ENCODE peak calls at places on chromosomes 1 and 21, in ten cellular contexts. C, U, Z, L, A, S, G, I, X and O are unnamed samples.
A peak's percentile ranks its signal among the peaks of the same experiment; 100 is the strongest.

GRCh38 chr1:94578856-94579255 is 37.3 kb upstream of the F3 start:
- DNase-seq in S (peak; percentile 25), L (peak; percentile 72), A (no peak), G (no peak), I (no peak), X (no peak), C (no peak), U (peak; percentile 39), Z (no peak), O (no peak)

GRCh38 chr1:187877220-187877619 is 1048.5 kb downstream of the PLA2G4A start:
- DNase-seq in I (no peak), C (no peak), G (no peak), L (no peak), A (no peak), U (no peak), Z (no peak), S (no peak), X (no peak), O (no peak)

GRCh38 chr1:171841050-171841910 is at the start of gene DNM3:
- DNase-seq in G (peak; percentile 77), I (peak; percentile 75), S (peak; percentile 42), A (peak; percentile 88), L (peak; percentile 67), X (peak; percentile 88), Z (peak; percentile 63), U (peak; percentile 93), C (peak; percentile 90), O (no peak)

GRCh38 chr1:24699628-24700027 is 45.6 kb upstream of the CLIC4 start:
- DNase-seq in I (no peak), S (no peak), L (peak; percentile 54), X (no peak), G (no peak), A (no peak), Z (no peak), C (no peak), U (no peak), O (no peak)

GRCh38 chr1:19122668-19123067 is 87.4 kb downstream of the UBR4 start:
- DNase-seq in S (no peak), X (no peak), A (no peak), C (no peak), I (peak; percentile 20), Z (no peak), L (peak; percentile 17), U (no peak), G (no peak), O (no peak)

GRCh38 chr1:6287431-6287886 is 26.6 kb upstream of the GPR153 start:
- DNase-seq in U (peak; percentile 66), A (no peak), I (no peak), G (no peak), X (no peak), L (no peak), Z (no peak), S (no peak), C (peak; percentile 87), O (no peak)

GRCh38 chr21:36973986-36974850 is 7.7 kb upstream of the HLCS start:
- DNase-seq in X (no peak), S (no peak), G (no peak), I (no peak), Z (no peak), L (no peak), U (no peak), A (no peak), C (no peak), O (no peak)

GRCh38 chr1:175332515-175332914 is 139.9 kb upstream of the KIAA0040 start:
- DNase-seq in U (no peak), S (no peak), A (no peak), X (no peak), L (no peak), Z (no peak), G (no peak), I (no peak), C (no peak), O (no peak)

GRCh38 chr1:232248276-232248803 is 381.6 kb downstream of the SIPA1L2 start:
- DNase-seq in I (no peak), U (no peak), X (no peak), G (no peak), S (no peak), L (no peak), A (no peak), C (no peak), Z (no peak), O (peak; percentile 12)

GRCh38 chr1:179177614-179178013 is 51.9 kb downstream of the ABL2 start:
- DNase-seq in I (no peak), U (no peak), C (no peak), Z (no peak), G (no peak), S (no peak), L (no peak), A (no peak), X (no peak), O (no peak)

GRCh38 chr1:179178135-179178630 is 51.3 kb downstream of the ABL2 start:
- DNase-seq in A (no peak), L (peak; percentile 43), G (no peak), I (no peak), X (no peak), U (no peak), Z (no peak), S (no peak), C (no peak), O (no peak)

GRCh38 chr1:179178965-179179364 is 50.5 kb downstream of the ABL2 start:
- DNase-seq in C (no peak), Z (no peak), G (no peak), U (peak; percentile 52), S (no peak), I (no peak), L (peak; percentile 72), X (no peak), A (no peak), O (no peak)

GRCh38 chr1:179177182-179177581 is 52.3 kb downstream of the ABL2 start:
- DNase-seq in Z (no peak), G (no peak), I (peak; percentile 30), U (peak; percentile 33), S (peak; percentile 53), L (peak; percentile 55), X (no peak), A (peak; percentile 11), C (peak; percentile 73), O (no peak)

DNA sequence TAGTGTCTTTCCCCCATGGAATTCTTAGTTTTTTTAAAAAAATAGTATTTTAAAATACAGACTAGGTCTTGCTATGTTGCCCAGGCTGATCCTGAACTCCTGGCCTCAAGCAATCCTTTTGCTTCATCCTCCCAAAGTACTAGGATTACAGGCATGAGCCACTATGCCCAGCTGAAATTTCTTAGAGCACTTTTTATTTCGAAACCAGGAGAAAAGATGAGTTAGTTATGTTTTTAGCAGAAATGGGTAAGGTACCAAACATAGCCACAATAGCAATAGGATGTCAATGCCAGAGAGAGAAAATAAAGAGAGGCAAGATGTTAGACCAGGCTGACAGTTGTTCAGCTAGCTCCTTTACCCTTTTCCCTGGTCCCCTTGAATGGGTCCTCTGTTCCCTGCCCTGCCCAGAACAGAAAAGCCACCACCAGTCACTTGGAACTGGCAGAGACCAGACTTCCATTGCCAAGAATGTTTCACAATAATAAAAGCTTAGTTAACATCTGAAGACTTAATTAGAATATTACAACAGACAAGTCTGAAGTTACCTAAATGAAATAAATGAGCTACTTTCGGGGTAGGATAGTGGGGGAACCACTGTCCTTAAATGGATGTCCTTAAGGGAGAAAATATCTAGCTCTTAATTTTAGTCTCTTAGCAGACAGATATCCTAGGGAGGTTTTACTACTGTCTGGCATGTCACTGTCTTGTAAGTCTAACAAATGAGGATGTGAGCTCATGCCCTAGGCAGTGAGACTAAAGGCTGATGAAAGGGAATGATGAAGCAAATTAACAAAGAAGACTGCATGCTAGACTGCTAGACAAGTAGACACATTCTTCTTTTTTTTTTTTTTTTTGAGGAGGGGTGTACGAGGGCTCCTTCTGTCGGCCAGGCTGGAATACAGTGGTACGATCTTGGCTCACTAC is 54.2 kb downstream of the ABL2 start:
- DNase-seq in X (no peak), I (no peak), C (no peak), L (peak; percentile 55), A (no peak), S (peak; percentile 43), G (no peak), U (peak; percentile 39), Z (peak; percentile 17), O (no peak)
- TF ChIP-seq CTCF in X (no peak), I (no peak), C (no peak), L (no peak), A (no peak), S (no peak), G (no peak), U (no peak), Z (no peak), O (no peak)

GRCh38 chr1:32413507-32414185 is 19.4 kb upstream of the BSDC1 start:
- DNase-seq in A (peak; percentile 58), I (peak; percentile 76), Z (peak; percentile 55), L (peak; percentile 68), C (no peak), S (peak; percentile 17), G (peak; percentile 91), U (peak; percentile 71), X (peak; percentile 47), O (no peak)

GRCh38 chr1:32411261-32411660 is 17.0 kb upstream of the BSDC1 start:
- DNase-seq in A (no peak), X (no peak), I (no peak), C (no peak), L (no peak), Z (no peak), U (no peak), G (no peak), S (no peak), O (no peak)

DNA sequence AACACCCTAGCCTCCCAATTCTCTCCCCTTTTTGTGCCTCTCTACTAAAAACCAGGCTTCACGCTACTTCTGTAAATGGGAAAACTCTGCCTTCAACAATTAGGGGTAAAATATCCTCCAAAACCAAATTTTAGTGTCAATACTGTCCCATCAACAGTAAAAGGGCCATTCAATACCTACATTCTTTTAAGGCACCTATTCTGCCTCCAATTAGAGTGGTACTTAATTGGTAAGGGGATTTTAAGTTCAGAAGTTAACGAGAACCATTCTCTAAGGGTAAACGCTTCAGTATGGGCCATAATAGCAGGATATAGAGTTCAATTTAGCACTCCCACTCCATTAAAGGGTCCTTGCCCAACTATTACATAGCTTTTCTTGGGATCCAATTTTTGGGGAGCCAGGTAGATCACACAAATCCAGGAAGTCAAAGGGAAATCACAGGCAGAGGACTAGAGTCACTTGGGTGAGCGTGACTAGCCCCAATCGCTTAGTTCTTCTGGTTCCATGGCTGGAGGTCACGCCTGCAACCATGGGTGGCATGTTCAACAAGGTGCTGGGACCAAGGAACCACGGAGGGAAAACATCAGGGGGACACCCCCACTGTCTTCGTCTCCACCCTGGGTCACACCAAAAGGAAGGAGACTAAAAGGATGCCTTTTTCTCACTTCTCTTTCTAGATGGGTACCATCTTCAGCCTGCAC is 20.1 kb upstream of the BSDC1 start:
- DNase-seq in A (no peak), I (no peak), S (no peak), L (no peak), U (no peak), G (no peak), X (no peak), C (no peak), Z (no peak), O (no peak)
- H3K4me3 ChIP-seq in A (no peak overlapping the region), I (no peak overlapping the region), S (no peak overlapping the region), L (no peak overlapping the region), U (no peak overlapping the region), G (no peak overlapping the region), X (no peak overlapping the region), C (no peak overlapping the region), Z (no peak overlapping the region), O (no peak overlapping the region)

GRCh38 chr21:43691086-43691795 is 27.7 kb upstream of the PDXK start:
- DNase-seq in L (no peak), G (no peak), Z (no peak), I (no peak), C (no peak), S (no peak), A (no peak), X (peak; percentile 36), U (no peak), O (no peak)
- H3K36me3 ChIP-seq in L (peaks cover 71% of the 10 kb centered on the region), G (peaks cover 98% of the 10 kb centered on the region), Z (peaks cover 32% of the 10 kb centered on the region), I (peaks cover 3% of the 10 kb centered on the region), C (peaks cover 68% of the 10 kb centered on the region), S (peaks cover 75% of the 10 kb centered on the region), A (peaks cover 51% of the 10 kb centered on the region), X (peaks cover 97% of the 10 kb centered on the region), U (peaks cover 22% of the 10 kb centered on the region), O (peaks cover 7% of the 10 kb centered on the region)

GRCh38 chr1:117810553-117810952 is 118.9 kb downstream of the GDAP2 start:
- DNase-seq in S (no peak), A (no peak), U (peak; percentile 44), G (no peak), L (no peak), Z (no peak), I (no peak), X (no peak), C (no peak), O (no peak)
- TF ChIP-seq CTCF in S (no peak), A (no peak), U (no peak), G (no peak), L (no peak), Z (no peak), I (no peak), X (no peak), C (no peak), O (no peak)